ENCODE peak calls at places on chromosomes 16 and 17, in four cellular contexts. Y is K562, F is HepG2, B is GM12878. R is an unnamed sample.
A peak's percentile ranks its signal among the peaks of the same experiment; 100 is the strongest.

GRCh38 chr17:58279016-58279671 is 1.6 kb downstream of the MPO start:
- DNase-seq in Y (no peak), F (no peak), B (no peak), R (peak; percentile 3)

GRCh38 chr17:352421-353212 is at the start of gene RPH3AL:
- DNase-seq in Y (no peak), F (peak; percentile 92), B (no peak), R (no peak)

GRCh38 chr16:49556252-49557069 is 182.9 kb downstream of the C16orf78 start:
- DNase-seq in Y (peak; percentile 25), F (peak; percentile 44), B (no peak), R (peak; percentile 59)

GRCh38 chr16:58651965-58652348 is 22.3 kb upstream of the CNOT1 start:
- DNase-seq in Y (no peak), F (no peak), B (no peak), R (no peak)

GRCh38 chr17:76869209-76869877 is 1.1 kb downstream of the MGAT5B start:
- DNase-seq in Y (no peak), F (no peak), B (no peak), R (no peak)

GRCh38 chr17:61239953-61240352 is 159.7 kb upstream of the TBX2 start:
- DNase-seq in Y (no peak), F (no peak), B (no peak), R (no peak)

GRCh38 chr16:1534021-1535020 is 855 bp downstream of the TMEM204 start:
- DNase-seq in Y (no peak), F (no peak), B (no peak), R (no peak)

GRCh38 chr16:79284760-79285159 is 315.8 kb downstream of the MAF start:
- DNase-seq in Y (no peak), F (no peak), B (no peak), R (no peak)

GRCh38 chr17:63478814-63479494 is 2.1 kb downstream of the ACE start:
- DNase-seq in Y (peak; percentile 92), F (peak; percentile 80), B (no peak), R (peak; percentile 91)

GRCh38 chr17:32878211-32878610 is 1.3 kb upstream of the MYO1D start:
- DNase-seq in Y (no peak), F (no peak), B (no peak), R (no peak)

GRCh38 chr16:78654929-78655328 is 555.5 kb downstream of the WWOX start:
- DNase-seq in Y (no peak), F (no peak), B (no peak), R (no peak)

GRCh38 chr17:43366809-43367587 is 31.8 kb upstream of the ARL4D start:
- DNase-seq in Y (no peak), F (no peak), B (no peak), R (no peak)

GRCh38 chr16:49453001-49453400 is 79.4 kb downstream of the C16orf78 start:
- DNase-seq in Y (no peak), F (no peak), B (no peak), R (no peak)

GRCh38 chr16:9177861-9178260 is 86.4 kb downstream of the HAPSTR1 start:
- DNase-seq in Y (no peak), F (no peak), B (no peak), R (no peak)

GRCh38 chr17:17075037-17075755 is 32.9 kb downstream of the MPRIP start:
- DNase-seq in Y (peak; percentile 52), F (no peak), B (no peak), R (no peak)

GRCh38 chr17:57097832-57098421 is 12.9 kb downstream of the AKAP1 start:
- DNase-seq in Y (no peak), F (no peak), B (no peak), R (no peak)

GRCh38 chr17:34378664-34379101 is 15.7 kb upstream of the CCL1 start:
- DNase-seq in Y (peak; percentile 25), F (no peak), B (peak; percentile 76), R (no peak)

GRCh38 chr17:63686138-63686685 is 13.7 kb downstream of the LIMD2 start:
- DNase-seq in Y (no peak), F (no peak), B (no peak), R (no peak)

GRCh38 chr17:12229315-12229714 is 208.6 kb downstream of the MAP2K4 start:
- DNase-seq in Y (no peak), F (no peak), B (no peak), R (no peak)

GRCh38 chr16:84443166-84443802 is 61.2 kb downstream of the MEAK7 start:
- DNase-seq in Y (no peak), F (peak; percentile 34), B (no peak), R (no peak)

GRCh38 chr17:64327201-64327930 is 63.3 kb downstream of the PECAM1 start:
- DNase-seq in Y (no peak), F (no peak), B (no peak), R (no peak)

GRCh38 chr17:41687828-41688640 is 651 bp upstream of the EIF1 start:
- DNase-seq in Y (peak; percentile 66), F (peak; percentile 74), B (no peak), R (no peak)

GRCh38 chr16:325375-326155 is 27.0 kb downstream of the AXIN1 start:
- DNase-seq in Y (no peak), F (no peak), B (no peak), R (no peak)

GRCh38 chr16:86165479-86165878 is 266.5 kb downstream of the IRF8 start:
- DNase-seq in Y (no peak), F (no peak), B (no peak), R (no peak)

GRCh38 chr16:54986404-54986803 is 55.7 kb downstream of the IRX5 start:
- DNase-seq in Y (no peak), F (no peak), B (no peak), R (no peak)

GRCh38 chr17:81277938-81278693 is 17.0 kb downstream of the SLC38A10 start:
- DNase-seq in Y (no peak), F (no peak), B (no peak), R (no peak)

GRCh38 chr17:17538417-17539391 is 42.5 kb upstream of the RASD1 start:
- DNase-seq in Y (peak; percentile 56), F (peak; percentile 98), B (no peak), R (peak; percentile 58)

GRCh38 chr17:35241520-35241919 is 1.4 kb upstream of the SLFN5 start:
- DNase-seq in Y (no peak), F (no peak), B (no peak), R (no peak)

GRCh38 chr16:31005350-31006085 is 4.9 kb downstream of the STX1B start:
- DNase-seq in Y (no peak), F (no peak), B (no peak), R (no peak)

GRCh38 chr17:41322264-41322902 is 6.9 kb upstream of the KRTAP17-1 start:
- DNase-seq in Y (peak; percentile 17), F (peak; percentile 38), B (no peak), R (peak; percentile 22)

GRCh38 chr17:79617740-79618382 is 7.0 kb upstream of the RBFOX3 start:
- DNase-seq in Y (no peak), F (no peak), B (no peak), R (no peak)

GRCh38 chr17:34720760-34721159 is 141.4 kb downstream of the TMEM132E start:
- DNase-seq in Y (no peak), F (no peak), B (no peak), R (no peak)

GRCh38 chr16:74280448-74280847 is 16.2 kb upstream of the PSMD7 start:
- DNase-seq in Y (peak; percentile 44), F (no peak), B (no peak), R (no peak)

DNA sequence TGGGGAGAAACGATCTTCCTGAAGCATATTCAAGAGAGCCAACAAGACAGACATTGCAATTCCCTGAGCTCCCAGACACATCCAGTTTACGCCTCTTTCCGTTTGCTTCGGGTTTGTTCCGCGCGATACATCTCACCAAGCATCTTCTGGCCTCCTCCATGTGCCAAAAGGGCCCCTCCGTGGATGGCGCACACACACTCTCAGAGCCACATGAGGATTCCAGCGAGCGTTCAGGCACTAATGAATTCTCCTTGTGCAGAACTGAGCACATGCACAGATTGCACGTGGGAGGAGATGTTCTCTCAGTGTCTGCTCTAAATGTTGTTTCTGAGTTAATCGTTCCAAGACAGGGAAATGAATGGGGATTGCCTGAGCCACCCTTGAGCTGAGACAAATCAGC is 146.6 kb upstream of the SHISA6 start:
- DNase-seq in Y (no peak), F (no peak), B (no peak), R (no peak)
- TF ChIP-seq TARDBP in Y (no peak), F (no peak), B (no peak), R (no peak)

DNA sequence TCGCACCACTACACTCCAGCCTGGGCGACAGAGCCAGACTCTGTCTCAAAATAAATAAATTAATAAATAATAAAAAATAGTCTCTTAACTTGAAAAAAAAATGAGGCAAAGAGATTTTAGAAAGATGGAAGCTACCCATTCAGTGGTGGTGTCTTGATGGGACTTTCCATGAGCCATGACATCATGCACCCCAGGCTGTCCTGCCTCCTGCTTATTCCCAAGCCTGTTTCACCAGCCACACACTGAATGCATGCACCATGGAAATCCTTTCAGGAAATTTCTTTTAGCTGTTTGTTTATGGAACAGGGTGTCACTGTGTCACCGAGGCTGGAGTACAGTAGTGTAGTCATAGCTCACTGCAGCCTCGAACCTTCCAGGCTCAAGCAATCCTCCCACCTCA is 8.9 kb upstream of the DLX3 start:
- DNase-seq in Y (no peak), F (no peak), B (no peak), R (peak; percentile 3)
- TF ChIP-seq SP1 in Y (no peak), F (no peak), B (no peak), R (no peak)

DNA sequence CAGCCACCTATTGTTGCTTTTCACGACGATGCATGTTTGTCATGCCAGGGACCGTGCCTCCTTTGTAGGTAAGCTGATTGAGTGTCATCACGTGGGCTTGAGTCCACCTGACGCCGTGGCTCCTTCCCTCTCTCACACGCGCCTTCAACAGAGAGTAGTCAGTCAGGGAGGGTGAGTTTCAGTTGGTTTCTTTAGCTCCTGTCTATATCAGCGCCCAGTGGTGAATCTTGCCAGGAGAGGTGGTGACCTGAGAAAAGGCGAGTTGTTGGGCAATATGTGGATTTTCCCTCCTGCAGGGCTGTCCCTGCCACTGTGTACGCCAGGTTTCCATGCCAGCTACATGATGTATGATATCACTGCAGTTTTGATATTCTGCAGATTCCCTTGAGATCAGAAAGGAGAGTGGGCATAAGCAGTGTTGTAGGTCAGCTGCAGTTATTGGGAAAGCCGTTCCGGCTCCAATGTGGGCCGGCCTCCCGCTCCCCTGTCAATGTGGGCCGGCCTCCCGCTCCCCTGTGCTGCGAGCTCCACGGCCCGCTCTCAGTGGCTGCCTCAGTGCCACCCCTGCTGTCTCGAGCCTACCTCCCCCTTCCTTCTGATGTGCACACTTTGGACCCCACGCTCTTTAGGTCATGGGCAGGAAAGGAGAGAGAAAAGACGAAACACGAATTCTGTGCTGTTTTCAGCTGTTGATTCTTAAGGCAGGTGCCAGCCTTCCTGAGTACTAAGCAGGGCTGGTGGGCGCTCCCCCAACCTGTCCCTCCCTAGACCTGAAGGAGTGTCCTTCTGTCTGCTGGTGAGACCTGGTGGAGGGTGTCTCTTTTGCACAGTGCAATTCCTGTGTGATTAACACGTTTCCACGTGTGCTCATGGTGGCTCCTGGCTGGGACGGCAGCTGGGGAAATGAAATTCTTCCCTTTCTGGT is 31.5 kb downstream of the BANP start:
- DNase-seq in Y (no peak), F (peak; percentile 48), B (no peak), R (no peak)
- TF ChIP-seq TARDBP in Y (no peak), F (no peak), B (no peak), R (no peak)

DNA sequence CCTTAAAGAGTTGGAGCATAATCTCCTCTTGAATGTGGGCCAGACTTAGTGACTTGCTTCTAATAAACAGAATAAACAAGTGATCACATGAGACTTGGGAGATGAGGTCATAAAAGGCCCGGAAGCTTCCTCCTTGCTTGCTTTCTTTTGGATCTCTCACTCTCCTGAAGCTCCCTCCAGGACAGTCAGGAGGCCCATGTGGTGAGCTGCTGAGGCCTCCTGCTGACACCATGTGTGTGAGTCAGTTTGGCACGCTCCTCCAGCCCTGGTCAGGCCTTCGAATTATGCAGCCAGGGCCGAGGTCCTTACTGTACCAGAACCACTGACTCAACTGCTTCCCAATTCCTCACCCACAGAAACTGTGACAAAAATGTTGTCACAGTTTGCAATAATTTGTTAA is 53.2 kb downstream of the NDEL1 start:
- DNase-seq in Y (peak; percentile 9), F (no peak), B (no peak), R (no peak)
- TF ChIP-seq SP1 in Y (no peak), F (no peak), B (no peak), R (no peak)